ENCODE peak calls at places on chromosomes 2 and 18, in five cellular contexts. Y, C, M, W and V are unnamed samples.

GRCh38 chr2:55018619-55019018 is 31.6 kb downstream of the RTN4 start:
- DNase-seq in Y (no peak), C (no peak), M (no peak), W (no peak), V (no peak)

GRCh38 chr2:133956434-133956935 is 297.4 kb upstream of the MGAT5 start:
- DNase-seq in Y (no peak), C (no peak), M (no peak), W (no peak), V (no peak)

GRCh38 chr2:190382851-190383250 is 25.3 kb upstream of the MFSD6 start:
- DNase-seq in Y (peak), C (no peak), M (peak), W (no peak), V (peak)

GRCh38 chr2:182597570-182597969 is 118.5 kb upstream of the DNAJC10 start:
- DNase-seq in Y (no peak), C (no peak), M (peak), W (no peak), V (no peak)

GRCh38 chr2:230913406-230913805 is 11.6 kb downstream of the GPR55 start:
- DNase-seq in Y (no peak), C (no peak), M (no peak), W (no peak), V (no peak)

GRCh38 chr18:31487251-31488015 is 10.5 kb upstream of the DSG2 start:
- DNase-seq in Y (peak), C (no peak), M (peak), W (no peak), V (no peak)

GRCh38 chr18:55699233-55699765 is 111.3 kb upstream of the TCF4 start:
- DNase-seq in Y (no peak), C (no peak), M (no peak), W (no peak), V (no peak)

GRCh38 chr18:33820517-33821368 is 242.7 kb downstream of the ASXL3 start:
- DNase-seq in Y (no peak), C (peak), M (no peak), W (no peak), V (no peak)

GRCh38 chr2:200462136-200462710 is 47.6 kb downstream of the KCTD18 start:
- DNase-seq in Y (no peak), C (no peak), M (no peak), W (no peak), V (no peak)

GRCh38 chr2:101063753-101064502 is 61.8 kb downstream of the RPL31 start:
- DNase-seq in Y (peak), C (no peak), M (peak), W (no peak), V (no peak)